ENCODE peak calls at places on chromosomes 12 and 14, in nine cellular contexts. B, K, X, I, Y, P, V, M and Q are unnamed samples.

GRCh38 chr12:12008931-12009611 is 61.7 kb upstream of the BCL2L14 start:
- DNase-seq in M (peak), I (no peak), Y (no peak), K (no peak), B (peak), P (no peak), V (peak), X (no peak), Q (peak)

GRCh38 chr14:71692496-71692895 is 239.7 kb upstream of the RGS6 start:
- DNase-seq in I (no peak), P (no peak), M (no peak), V (no peak), B (peak), K (no peak), Y (no peak), X (no peak), Q (no peak)

GRCh38 chr12:97552410-97553050 is 89.9 kb downstream of the RMST start:
- DNase-seq in I (no peak), M (no peak), Y (no peak), P (no peak), K (no peak), X (no peak), B (no peak), V (no peak), Q (no peak)

GRCh38 chr12:59408431-59408830 is 187.4 kb upstream of the SLC16A7 start:
- DNase-seq in P (no peak), K (no peak), B (peak), Y (no peak), X (no peak), M (no peak), V (no peak), I (no peak), Q (no peak)

GRCh38 chr12:98725481-98726247 is 80.6 kb downstream of the APAF1 start:
- DNase-seq in B (peak), M (no peak), P (peak), I (no peak), X (no peak), Y (peak), V (peak), K (no peak), Q (peak)

GRCh38 chr12:22974865-22975264 is 349.9 kb downstream of the ETNK1 start:
- DNase-seq in X (no peak), V (peak), B (peak), M (peak), Y (no peak), P (peak), I (no peak), K (no peak), Q (no peak)

GRCh38 chr14:93115920-93116675 is at the start of gene ITPK1:
- DNase-seq in V (peak), B (peak), X (no peak), I (no peak), M (no peak), P (no peak), K (peak), Y (peak), Q (peak)

GRCh38 chr12:54019924-54020586 is 8.2 kb upstream of the HOXC6 start:
- DNase-seq in X (no peak), I (no peak), B (peak), V (no peak), M (no peak), K (no peak), P (no peak), Y (peak), Q (no peak)

GRCh38 chr14:75222208-75222701 is 45.8 kb upstream of the TMED10 start:
- DNase-seq in M (no peak), K (no peak), B (peak), V (no peak), X (no peak), P (peak), Y (no peak), I (no peak), Q (no peak)

GRCh38 chr12:51848843-51849735 is 571 bp upstream of the FIGNL2 start:
- DNase-seq in M (no peak), P (no peak), V (no peak), B (no peak), Y (no peak), I (no peak), K (peak), X (no peak), Q (peak)
- H3K4me3 ChIP-seq in M (no peak), P (no peak), V (no peak), B (no peak), Y (peak), I (peak), K (peak), X (no peak), Q (peak)

GRCh38 chr12:92561543-92561899 is 141.3 kb upstream of the PLEKHG7 start:
- DNase-seq in X (no peak), V (no peak), B (peak), K (no peak), P (peak), M (no peak), I (no peak), Y (peak), Q (no peak)
- H3K4me3 ChIP-seq in X (no peak), V (no peak), B (no peak), K (no peak), P (no peak), M (no peak), I (no peak), Y (no peak), Q (no peak)

GRCh38 chr12:110530511-110530910 is 28.4 kb downstream of the RAD9B start:
- DNase-seq in M (no peak), B (no peak), V (no peak), K (no peak), P (no peak), X (no peak), I (no peak), Y (no peak), Q (no peak)
- H3K4me3 ChIP-seq in M (no peak), B (no peak), V (no peak), K (no peak), P (no peak), X (no peak), I (no peak), Y (no peak), Q (no peak)

DNA sequence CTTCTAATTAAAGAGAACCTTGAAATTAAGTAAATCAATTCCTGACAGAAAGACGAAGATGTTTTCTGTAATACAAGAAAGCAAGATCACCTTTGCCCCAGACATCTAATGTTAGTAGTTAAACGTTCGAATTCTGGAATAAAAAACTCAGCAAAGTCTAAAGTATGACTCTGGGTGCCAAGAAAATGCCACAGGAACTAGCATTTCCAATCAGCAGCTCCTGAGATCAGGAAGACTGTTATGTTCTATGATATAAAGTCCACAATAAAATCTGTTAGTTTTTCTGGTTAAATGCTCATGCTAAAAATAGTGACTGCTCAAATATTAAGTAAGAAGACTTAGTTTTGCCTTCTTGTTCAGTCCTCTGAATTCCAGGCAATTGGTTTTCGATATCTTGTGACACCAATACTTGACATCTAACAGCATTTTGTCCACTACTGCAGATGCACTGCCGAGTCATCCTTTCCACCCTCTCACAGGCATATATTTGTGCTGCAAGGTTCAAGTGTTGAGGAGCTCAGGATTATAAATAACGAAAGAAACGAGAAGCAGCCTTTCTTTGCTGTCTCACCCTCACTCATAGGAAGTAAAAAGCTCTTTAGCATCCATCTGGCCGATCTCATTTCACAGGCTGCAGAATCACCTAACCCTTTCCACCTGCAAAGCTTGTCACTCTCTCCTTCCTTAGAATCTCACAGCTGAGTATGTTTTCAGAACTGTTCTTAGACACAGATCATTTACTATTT is 32.0 kb downstream of the SSH1 start:
- DNase-seq in P (no peak), B (peak), X (no peak), Y (no peak), M (no peak), I (no peak), V (no peak), K (no peak), Q (no peak)
- H3K4me3 ChIP-seq in P (no peak), B (peak), X (peak), Y (no peak), M (no peak), I (peak), V (peak), K (peak), Q (no peak)

DNA sequence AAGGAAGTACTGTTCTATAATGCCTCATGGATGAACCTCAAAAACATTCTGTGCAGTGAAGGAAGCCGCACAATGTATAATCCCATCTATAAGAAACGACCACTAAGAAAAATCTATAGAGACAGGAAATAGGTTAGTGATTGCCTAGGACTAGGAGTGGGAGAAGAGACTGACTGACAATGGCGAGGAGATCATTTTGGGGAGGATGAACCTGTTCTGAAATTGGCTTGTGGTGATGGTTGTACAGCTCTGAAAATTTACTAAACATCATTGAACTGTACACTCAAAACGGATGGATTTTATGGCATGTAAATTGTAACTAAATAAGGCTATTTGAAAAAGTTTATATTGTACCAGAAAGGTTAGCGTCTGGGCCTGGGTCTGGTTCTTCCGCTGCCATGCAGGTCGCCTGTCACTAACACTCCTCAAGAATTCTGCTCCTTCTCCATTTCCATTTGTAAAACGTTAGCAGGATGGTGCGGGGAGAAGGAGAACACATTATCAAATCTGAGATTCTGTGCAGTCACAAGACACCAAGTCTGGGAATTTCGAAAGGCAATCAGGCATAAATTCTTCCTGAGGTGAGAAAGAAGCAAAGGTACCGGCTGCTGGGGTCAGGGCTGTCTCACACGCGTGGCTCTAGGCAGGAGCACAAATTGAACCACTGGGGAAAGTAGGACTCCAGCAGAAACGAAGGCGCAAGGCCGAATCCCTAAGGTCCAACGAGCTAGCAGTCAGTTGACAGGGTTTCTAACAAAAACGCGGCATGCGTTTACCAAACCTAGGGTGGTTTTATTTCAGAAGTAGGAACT is 845 bp upstream of the COCH start:
- DNase-seq in I (no peak), B (no peak), P (no peak), X (no peak), K (no peak), Y (no peak), V (no peak), M (no peak), Q (no peak)
- H3K4me3 ChIP-seq in I (peak), B (no peak), P (peak), X (no peak), K (peak), Y (peak), V (no peak), M (no peak), Q (peak)